ENCODE peak calls at places on chromosomes 12 and 14, in nine cellular contexts. D is Calu3, H is astrocyte of the cerebellum, C is left ventricle myocardium inferior, A is GM20000, M is glutamatergic neuron, U is coronary artery, Z is sigmoid colon, Y is tibial nerve. V is an unnamed sample.

GRCh38 chr12:46524778-46525177 is 152.2 kb upstream of the SLC38A2 start:
- DNase-seq in D (no peak), H (peak), C (peak), A (no peak), M (no peak), U (peak), Z (peak), Y (peak), V (no peak)

GRCh38 chr12:63821781-63822251 is 22.7 kb upstream of the SRGAP1 start:
- DNase-seq in D (peak), H (no peak), C (peak), A (no peak), M (peak), U (no peak), Z (peak), Y (peak), V (no peak)

GRCh38 chr14:54489731-54490447 is 1.1 kb upstream of the GMFB start:
- DNase-seq in D (no peak), H (no peak), C (no peak), A (no peak), M (no peak), U (no peak), Z (no peak), Y (no peak), V (no peak)

GRCh38 chr14:71856199-71856919 is 75.9 kb upstream of the RGS6 start:
- DNase-seq in D (no peak), H (no peak), C (no peak), A (no peak), M (peak), U (no peak), Z (no peak), Y (no peak), V (no peak)

GRCh38 chr12:40446385-40446784 is 221.6 kb downstream of the LRRK2 start:
- DNase-seq in D (peak), H (no peak), C (no peak), A (peak), M (no peak), U (no peak), Z (no peak), Y (no peak), V (no peak)

GRCh38 chr12:123971449-123971769 is 1.2 kb downstream of the CCDC92 start:
- DNase-seq in D (no peak), H (no peak), C (no peak), A (no peak), M (no peak), U (no peak), Z (no peak), Y (no peak), V (no peak)

GRCh38 chr12:70663838-70664237 is 26.6 kb upstream of the PTPRB start:
- DNase-seq in D (no peak), H (no peak), C (no peak), A (no peak), M (no peak), U (no peak), Z (no peak), Y (no peak), V (no peak)

GRCh38 chr12:94699796-94700195 is 49.4 kb upstream of the TMCC3 start:
- DNase-seq in D (no peak), H (no peak), C (no peak), A (no peak), M (no peak), U (no peak), Z (no peak), Y (no peak), V (no peak)

GRCh38 chr12:57765003-57765697 is 1.7 kb downstream of the CYP27B1 start:
- DNase-seq in D (peak), H (no peak), C (peak), A (peak), M (peak), U (no peak), Z (no peak), Y (no peak), V (peak)

GRCh38 chr14:95998656-95999055 is 40.5 kb upstream of the C14orf132 start:
- DNase-seq in D (no peak), H (peak), C (no peak), A (no peak), M (no peak), U (no peak), Z (no peak), Y (no peak), V (no peak)

DNA sequence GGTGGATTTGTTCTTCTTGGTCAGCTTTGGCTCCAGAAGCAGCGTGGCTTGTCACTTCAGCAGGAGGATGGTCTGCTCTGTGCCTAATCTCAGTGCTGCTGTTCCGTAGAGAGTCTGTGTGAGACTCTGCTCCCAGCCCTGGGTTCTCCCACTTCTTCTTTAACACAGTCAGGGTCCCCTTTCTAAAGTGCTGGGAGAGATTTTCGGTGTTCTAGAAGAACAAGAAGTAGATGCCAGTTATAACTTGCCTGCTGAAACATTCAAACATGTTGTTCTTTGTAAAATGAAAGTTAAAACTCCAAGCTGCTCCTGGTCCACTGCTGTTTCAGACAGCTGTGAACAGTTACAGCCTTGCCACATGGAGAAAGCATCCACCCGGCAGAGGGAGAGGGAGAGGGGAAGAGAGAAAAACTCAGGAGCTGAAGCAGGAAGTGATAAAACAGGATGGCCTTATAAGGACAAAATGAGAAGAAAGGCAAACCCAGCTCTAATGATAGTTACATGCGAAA is 55.2 kb upstream of the CERS5 start:
- DNase-seq in D (no peak), H (peak), C (peak), A (peak), M (peak), U (peak), Z (peak), Y (peak), V (peak)
- TF ChIP-seq CTCF in D (no peak), H (peak), C (peak), A (no peak), M (no peak), U (no peak), Z (no peak), Y (peak), V (no peak)

DNA sequence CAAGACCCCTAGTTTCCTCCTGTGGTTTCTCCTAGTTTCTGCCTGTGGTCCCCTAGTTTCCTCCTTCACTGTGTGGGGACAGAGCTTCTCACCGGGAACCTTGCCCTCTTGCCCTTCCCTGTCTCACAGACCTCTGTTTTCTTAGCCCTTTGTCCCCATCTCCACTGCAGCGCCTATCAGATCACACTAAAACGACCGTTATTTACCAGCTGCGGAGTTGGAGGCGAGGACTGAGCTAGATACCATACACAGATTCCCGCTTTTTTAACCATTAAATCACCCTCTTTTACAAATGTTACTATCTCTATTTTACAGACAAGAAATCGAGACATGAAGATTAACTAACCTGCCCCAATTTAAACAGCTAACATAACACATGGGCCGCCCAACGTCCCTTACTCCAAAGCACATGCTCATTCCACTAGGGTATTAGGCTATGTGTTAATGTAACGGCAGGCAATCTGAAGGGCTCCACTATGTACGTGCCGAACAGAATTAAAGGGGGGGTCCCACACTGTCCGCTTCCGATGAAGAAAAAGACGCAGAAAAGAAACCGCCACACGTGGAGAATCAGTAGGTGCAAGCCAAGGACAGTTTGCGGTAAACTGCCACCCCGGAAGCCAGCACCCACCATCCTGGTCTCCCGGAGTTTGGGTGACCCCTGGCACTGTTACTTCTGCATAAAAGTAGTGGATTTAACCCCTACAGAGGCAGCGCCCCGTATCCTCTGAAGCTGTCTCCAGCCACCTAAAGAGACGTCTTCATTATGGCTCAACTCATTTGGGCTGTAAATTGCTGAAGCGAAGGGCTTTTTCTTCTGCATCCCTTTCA is 1.9 kb upstream of the FKBP4 start:
- DNase-seq in D (no peak), H (no peak), C (no peak), A (no peak), M (no peak), U (no peak), Z (no peak), Y (no peak), V (no peak)
- TF ChIP-seq CTCF in D (no peak), H (no peak), C (no peak), A (no peak), M (no peak), U (no peak), Z (no peak), Y (no peak), V (no peak)

DNA sequence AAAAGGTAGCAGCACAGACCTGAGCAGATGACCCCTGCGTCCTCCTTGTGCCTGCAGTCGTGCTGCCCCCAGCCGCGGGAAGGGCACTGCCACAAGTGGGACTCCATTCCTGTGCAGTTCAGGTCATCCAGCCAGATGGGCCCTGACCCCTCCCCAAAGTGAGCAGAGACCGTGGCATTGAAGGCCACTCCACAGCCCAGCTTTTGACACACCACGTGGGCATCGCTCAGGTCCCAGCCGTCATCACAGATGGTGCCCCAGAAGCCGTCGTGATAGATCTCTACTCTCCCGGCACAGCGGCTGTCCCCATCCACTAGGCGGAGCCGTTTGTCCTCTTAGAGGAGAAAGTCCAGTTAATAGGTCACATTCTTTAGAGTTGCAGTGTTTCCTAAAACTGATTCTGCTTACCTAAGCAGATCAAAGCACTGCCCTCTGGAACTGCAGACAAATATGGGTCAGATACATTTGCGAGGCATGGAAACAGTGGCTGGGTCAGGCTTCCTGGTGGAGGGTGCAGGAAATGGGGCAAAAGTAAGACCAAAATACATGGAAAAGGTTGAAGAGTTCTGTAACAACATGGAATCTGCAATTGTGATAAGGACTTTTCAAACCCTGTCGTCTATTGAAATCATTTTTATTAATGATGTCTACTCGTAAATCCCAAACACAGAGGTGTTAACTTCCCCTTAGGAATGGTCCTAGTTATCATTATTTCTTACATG is 69.4 kb downstream of the CD163L1 start:
- DNase-seq in D (peak), H (no peak), C (peak), A (peak), M (peak), U (no peak), Z (peak), Y (peak), V (peak)
- TF ChIP-seq CTCF in D (peak), H (peak), C (peak), A (peak), M (peak), U (no peak), Z (no peak), Y (no peak), V (peak)

GRCh38 chr12:113424915-113425823 is 3.0 kb downstream of the SDSL start:
- DNase-seq in D (peak), H (no peak), C (peak), A (peak), M (peak), U (no peak), Z (no peak), Y (no peak), V (peak)
- TF ChIP-seq CTCF in D (peak), H (peak), C (peak), A (peak), M (peak), U (peak), Z (no peak), Y (peak), V (peak)

DNA sequence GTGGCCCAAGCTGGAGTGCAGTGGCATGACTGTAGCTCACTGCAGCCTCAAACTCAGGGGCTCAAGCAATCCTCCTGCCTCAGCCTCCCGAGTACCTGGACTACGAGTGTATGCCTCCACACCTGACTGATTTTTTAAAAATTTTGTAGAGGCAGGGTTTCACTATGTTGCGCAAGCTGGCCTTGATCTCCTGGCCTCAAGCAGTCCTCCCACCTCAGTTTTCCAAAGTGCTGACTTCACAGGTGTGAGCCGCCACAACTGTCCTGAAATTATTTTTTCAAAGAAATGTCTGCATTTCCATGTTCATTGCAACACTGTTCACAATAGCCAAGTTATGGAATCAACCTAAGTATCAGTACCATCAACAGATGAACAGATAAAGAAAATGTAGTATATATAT is 111.4 kb downstream of the FOXA1 start:
- DNase-seq in D (no peak), H (no peak), C (no peak), A (no peak), M (no peak), U (no peak), Z (no peak), Y (no peak), V (no peak)
- TF ChIP-seq CTCF in D (no peak), H (no peak), C (no peak), A (no peak), M (no peak), U (no peak), Z (no peak), Y (no peak), V (no peak)

GRCh38 chr12:10867381-10867780 is 16.7 kb downstream of the PRH1 start:
- DNase-seq in D (no peak), H (no peak), C (no peak), A (no peak), M (no peak), U (no peak), Z (no peak), Y (no peak), V (no peak)
- TF ChIP-seq CTCF in D (no peak), H (no peak), C (peak), A (no peak), M (no peak), U (no peak), Z (no peak), Y (no peak), V (no peak)

DNA sequence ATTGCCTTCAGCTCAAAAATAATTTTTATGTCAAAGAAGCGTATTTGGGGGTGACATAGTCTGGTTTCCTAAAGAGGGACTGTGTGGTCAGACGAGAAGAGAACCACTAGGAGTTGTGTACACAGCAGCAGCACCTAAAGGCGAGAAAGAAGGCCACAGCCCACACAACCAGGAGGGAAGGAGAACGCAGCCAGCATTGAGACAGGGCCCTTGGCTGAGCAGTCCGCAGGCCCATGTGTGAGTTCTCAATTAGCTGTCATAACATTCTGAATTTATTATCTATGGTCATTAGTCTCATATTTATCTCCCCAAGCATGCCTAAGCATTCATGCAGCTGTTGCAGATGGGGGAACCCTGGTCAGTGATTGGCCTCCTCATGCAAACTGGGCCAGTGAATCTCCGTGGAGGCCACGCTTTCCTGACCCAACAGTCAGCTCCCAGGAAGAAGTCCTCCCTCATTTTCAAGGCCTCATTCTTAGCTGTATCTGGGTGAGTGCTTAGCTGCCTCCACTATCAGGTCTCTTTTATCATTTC is 81.2 kb upstream of the ATF7IP start:
- DNase-seq in D (no peak), H (no peak), C (peak), A (peak), M (no peak), U (no peak), Z (peak), Y (no peak), V (peak)
- TF ChIP-seq CTCF in D (no peak), H (no peak), C (no peak), A (no peak), M (no peak), U (no peak), Z (no peak), Y (no peak), V (no peak)

GRCh38 chr12:131828671-131829350 is 618 bp downstream of the MMP17 start:
- DNase-seq in D (peak), H (no peak), C (no peak), A (peak), M (no peak), U (no peak), Z (no peak), Y (no peak), V (no peak)

GRCh38 chr12:131829351-131829794 is 1.2 kb downstream of the MMP17 start:
- DNase-seq in D (no peak), H (no peak), C (no peak), A (no peak), M (no peak), U (peak), Z (peak), Y (no peak), V (peak)

GRCh38 chr12:131826064-131826928 is 1.9 kb upstream of the MMP17 start:
- DNase-seq in D (no peak), H (no peak), C (no peak), A (no peak), M (no peak), U (peak), Z (no peak), Y (no peak), V (no peak)

GRCh38 chr12:131829795-131830334 is 1.7 kb downstream of the MMP17 start:
- DNase-seq in D (no peak), H (no peak), C (no peak), A (no peak), M (no peak), U (peak), Z (peak), Y (no peak), V (no peak)

DNA sequence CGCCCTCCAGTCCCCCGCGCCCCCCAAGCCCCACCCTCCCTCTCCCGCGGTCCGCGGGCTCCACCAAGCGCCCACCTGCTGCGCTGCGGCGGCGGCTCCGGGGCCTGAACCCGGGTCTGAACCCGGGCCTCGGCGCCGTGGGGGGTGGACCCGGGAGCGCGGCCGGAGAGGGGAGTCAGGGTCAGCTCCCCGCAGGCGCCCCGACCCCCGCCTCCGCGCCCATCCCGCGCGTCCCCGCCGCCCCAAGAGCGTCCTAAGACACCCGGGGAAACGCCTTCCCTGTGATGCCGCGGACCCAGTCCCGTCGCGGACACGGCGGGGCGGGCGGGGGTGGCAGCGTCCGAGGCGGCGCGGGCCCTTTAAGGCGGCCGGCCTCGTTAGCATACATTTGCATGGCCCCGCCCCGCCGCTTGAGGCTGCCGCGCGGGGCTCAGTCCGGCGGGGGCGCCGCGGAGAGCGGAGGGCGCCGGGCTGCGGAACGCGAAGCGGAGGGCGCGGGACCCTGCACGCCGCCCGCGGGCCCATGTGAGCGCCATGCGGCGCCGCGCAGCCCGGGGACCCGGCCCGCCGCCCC is at the start of gene MMP17:
- DNase-seq in D (peak), H (no peak), C (peak), A (peak), M (peak), U (peak), Z (peak), Y (peak), V (peak)
- TF ChIP-seq CTCF in D (no peak), H (no peak), C (peak), A (peak), M (no peak), U (no peak), Z (no peak), Y (peak), V (no peak)

DNA sequence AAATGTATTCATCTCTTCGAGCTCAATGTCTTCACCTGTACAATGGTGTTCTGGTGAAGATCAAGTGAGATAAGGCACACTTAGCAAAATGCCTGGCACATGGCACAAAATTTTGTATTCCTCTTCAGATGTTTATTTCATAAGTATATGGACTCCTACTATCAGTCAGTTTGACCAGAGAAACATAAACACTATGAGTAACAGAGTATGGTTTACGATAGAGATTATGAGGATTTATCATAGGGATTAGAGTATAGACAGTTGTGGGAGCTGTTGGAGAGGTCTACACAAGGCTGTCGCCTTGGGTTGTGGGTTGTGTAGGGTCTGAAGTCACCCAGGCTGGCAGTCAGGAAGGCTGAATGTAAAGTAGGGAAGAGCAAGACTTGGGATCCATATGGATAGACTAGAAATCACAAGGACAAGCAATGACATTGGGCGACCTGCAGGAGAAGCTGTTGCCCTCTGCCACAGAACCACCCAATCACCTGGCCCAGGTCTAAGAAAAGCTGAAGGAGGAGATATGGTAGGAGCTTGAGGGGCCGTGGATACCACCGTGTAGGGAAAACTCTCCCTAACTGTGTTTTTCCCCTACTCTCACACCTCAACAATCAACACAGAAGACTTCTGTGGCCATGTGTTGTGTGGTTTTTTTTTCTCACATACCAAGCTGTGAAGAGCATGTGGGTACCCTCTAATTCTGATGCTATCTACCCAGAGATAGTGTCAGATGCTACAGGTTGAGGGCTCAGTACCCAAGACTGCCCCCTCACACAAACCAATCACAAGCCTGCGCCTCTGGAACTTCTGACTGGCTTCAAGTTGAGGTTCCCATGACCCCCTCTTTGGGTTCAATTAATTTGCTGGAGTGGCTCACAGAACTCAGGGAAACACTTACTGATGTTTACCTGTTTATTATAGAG is 27.2 kb upstream of the RESF1 start:
- DNase-seq in D (no peak), H (no peak), C (no peak), A (no peak), M (no peak), U (no peak), Z (no peak), Y (no peak), V (no peak)
- TF ChIP-seq CTCF in D (no peak), H (no peak), C (no peak), A (no peak), M (no peak), U (no peak), Z (no peak), Y (no peak), V (no peak)